ENCODE peak calls at places on chromosome 13, in eight cellular contexts. N is left ventricle myocardium inferior, Z is ascending aorta, G is activated B cell treated with CpG ODN at 0.5 μM for 24 hours, R is colonic mucosa, W is Peyer's patch, C is spleen, X is body of pancreas. O is an unnamed sample.

GRCh38 chr13:47256618-47257017 is 359.8 kb upstream of the HTR2A start:
- DNase-seq in X (no peak), Z (no peak), R (no peak), C (no peak), G (no peak), N (no peak), W (no peak), O (no peak)

GRCh38 chr13:77207943-77208342 is 119.0 kb downstream of the MYCBP2 start:
- DNase-seq in G (no peak), C (no peak), N (no peak), X (no peak), Z (no peak), R (no peak), W (no peak), O (no peak)

GRCh38 chr13:73403362-73404150 is 344.8 kb downstream of the KLF5 start:
- DNase-seq in R (no peak), W (no peak), N (no peak), G (no peak), Z (no peak), C (no peak), X (no peak), O (no peak)

GRCh38 chr13:30292325-30292724 is 15.0 kb downstream of the KATNAL1 start:
- DNase-seq in X (no peak), N (no peak), R (no peak), Z (no peak), C (no peak), W (no peak), G (no peak), O (no peak)

GRCh38 chr13:47126432-47126831 is 229.6 kb upstream of the HTR2A start:
- DNase-seq in W (no peak), Z (no peak), G (no peak), N (no peak), X (peak), R (no peak), C (no peak), O (no peak)

GRCh38 chr13:98293103-98293502 is 116.0 kb upstream of the RNF113B start:
- DNase-seq in R (no peak), X (peak), W (no peak), N (no peak), G (no peak), C (no peak), Z (no peak), O (no peak)

GRCh38 chr13:49859568-49859967 is 67.1 kb upstream of the KPNA3 start:
- DNase-seq in N (no peak), R (no peak), G (no peak), Z (no peak), W (no peak), C (no peak), X (no peak), O (no peak)

GRCh38 chr13:51643114-51643881 is 59.0 kb downstream of the WDFY2 start:
- DNase-seq in G (no peak), C (no peak), X (no peak), W (no peak), Z (no peak), N (no peak), R (no peak), O (no peak)

GRCh38 chr13:111011899-111012298 is 97.0 kb upstream of the ANKRD10 start:
- DNase-seq in X (no peak), R (no peak), N (no peak), C (no peak), Z (no peak), W (no peak), G (no peak), O (no peak)

GRCh38 chr13:80180745-80181144 is 160.2 kb downstream of the SPRY2 start:
- DNase-seq in X (no peak), W (no peak), R (no peak), G (no peak), Z (no peak), C (no peak), N (no peak), O (no peak)

GRCh38 chr13:48304132-48304876 is 753 bp downstream of the RB1 start:
- DNase-seq in W (peak), N (peak), G (peak), Z (no peak), X (peak), C (peak), R (peak), O (peak)

GRCh38 chr13:113602291-113602970 is 17.9 kb downstream of the TFDP1 start:
- DNase-seq in G (no peak), N (no peak), Z (no peak), X (no peak), W (no peak), R (no peak), C (no peak), O (no peak)

GRCh38 chr13:38376551-38376950 is 26.9 kb downstream of the UFM1 start:
- DNase-seq in Z (no peak), X (no peak), N (no peak), W (no peak), C (no peak), G (no peak), R (no peak), O (no peak)

GRCh38 chr13:52669677-52670076 is 17.0 kb downstream of the SUGT1 start:
- DNase-seq in N (no peak), W (no peak), Z (no peak), X (no peak), R (no peak), C (no peak), G (no peak), O (no peak)

GRCh38 chr13:26457212-26457611 is 100.3 kb upstream of the WASF3 start:
- DNase-seq in G (no peak), Z (no peak), R (no peak), X (no peak), N (no peak), W (no peak), C (no peak), O (no peak)

GRCh38 chr13:71115301-71115700 is 751.7 kb downstream of the DACH1 start:
- DNase-seq in Z (no peak), X (no peak), R (no peak), G (no peak), C (no peak), N (no peak), W (no peak), O (no peak)
- TF ChIP-seq CTCF in Z (no peak), X (no peak), R (no peak), G (no peak), C (no peak), N (no peak), W (no peak), O (no peak)

GRCh38 chr13:85558118-85558517 is 241.1 kb downstream of the SLITRK6 start:
- DNase-seq in X (no peak), G (no peak), W (no peak), Z (no peak), R (no peak), C (no peak), N (no peak), O (no peak)

GRCh38 chr13:85562282-85562681 is 236.9 kb downstream of the SLITRK6 start:
- DNase-seq in W (no peak), C (peak), X (no peak), Z (no peak), G (no peak), R (no peak), N (no peak), O (no peak)

DNA sequence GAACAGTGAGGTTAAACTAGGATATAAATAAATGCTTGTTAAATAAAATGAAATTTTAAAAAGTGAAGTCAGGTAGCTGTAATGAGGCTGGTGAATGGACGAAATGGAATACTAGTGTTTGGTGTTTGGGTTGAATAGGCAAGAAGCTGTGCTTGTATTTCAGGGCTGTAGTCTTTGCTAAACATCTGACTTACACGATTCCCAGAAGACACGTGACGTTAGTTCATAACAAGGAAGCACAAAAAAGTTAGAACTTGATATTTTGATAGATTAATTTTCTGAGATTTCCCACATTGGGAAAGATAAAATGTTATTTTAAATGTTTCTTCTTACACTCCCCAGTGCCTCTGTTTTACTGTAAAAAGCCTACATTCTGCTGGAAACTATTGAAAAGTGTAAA is 241.6 kb downstream of the SLITRK6 start:
- DNase-seq in X (no peak), N (no peak), G (no peak), Z (no peak), W (no peak), C (no peak), R (no peak), O (no peak)
- TF ChIP-seq CTCF in X (no peak), N (no peak), G (no peak), Z (no peak), W (no peak), C (no peak), R (no peak), O (no peak)

DNA sequence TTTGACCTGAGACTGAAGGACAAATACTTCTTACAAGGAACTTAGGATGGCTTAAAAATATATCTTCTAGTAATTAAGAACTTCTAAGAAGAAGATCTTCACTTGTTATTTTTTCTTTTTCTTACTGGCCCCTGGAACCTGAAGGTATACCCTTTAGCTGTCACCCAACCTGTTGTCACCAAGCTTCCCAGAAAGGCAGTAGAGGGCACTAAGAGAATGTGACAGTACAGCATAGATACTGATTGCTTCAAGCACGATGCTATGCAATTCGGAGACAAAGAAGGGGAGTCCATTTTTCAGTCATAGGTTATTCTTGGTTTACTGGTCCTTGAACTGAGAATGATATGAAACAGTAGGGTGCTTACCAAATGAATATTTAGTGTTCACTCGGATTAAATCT is 208.3 kb upstream of the PCDH9 start:
- DNase-seq in Z (no peak), N (no peak), R (no peak), C (no peak), X (no peak), W (no peak), G (no peak), O (no peak)
- TF ChIP-seq CTCF in Z (no peak), N (peak), R (no peak), C (no peak), X (no peak), W (no peak), G (no peak), O (no peak)

GRCh38 chr13:75175575-75175974 is 306.4 kb downstream of the TBC1D4 start:
- DNase-seq in Z (no peak), R (no peak), X (no peak), C (no peak), G (no peak), W (no peak), N (no peak), O (no peak)
- TF ChIP-seq CTCF in Z (no peak), R (no peak), X (no peak), C (no peak), G (no peak), W (no peak), N (no peak), O (no peak)

DNA sequence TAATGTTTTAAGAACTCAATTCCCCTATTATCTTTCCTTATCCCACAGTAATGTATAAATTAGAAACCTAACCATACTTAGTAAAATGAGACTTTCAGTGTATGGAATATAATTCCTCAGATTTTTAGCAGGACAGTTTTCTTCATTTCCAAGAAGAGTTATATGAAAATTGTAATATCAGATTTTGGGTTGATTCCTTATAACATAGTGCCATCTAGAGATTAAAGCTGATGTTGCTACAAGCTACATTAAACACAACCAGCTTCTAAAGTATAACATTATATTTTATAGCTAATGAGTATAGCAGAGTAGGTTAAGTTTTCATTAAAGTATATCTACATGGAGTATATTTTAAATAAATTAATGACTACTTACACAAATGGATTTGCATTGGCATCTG is 99.7 kb upstream of the MIR17HG start:
- DNase-seq in R (no peak), W (no peak), G (no peak), N (no peak), C (no peak), Z (no peak), X (no peak), O (peak)
- TF ChIP-seq CTCF in R (no peak), W (no peak), G (no peak), N (peak), C (no peak), Z (no peak), X (peak), O (no peak)

DNA sequence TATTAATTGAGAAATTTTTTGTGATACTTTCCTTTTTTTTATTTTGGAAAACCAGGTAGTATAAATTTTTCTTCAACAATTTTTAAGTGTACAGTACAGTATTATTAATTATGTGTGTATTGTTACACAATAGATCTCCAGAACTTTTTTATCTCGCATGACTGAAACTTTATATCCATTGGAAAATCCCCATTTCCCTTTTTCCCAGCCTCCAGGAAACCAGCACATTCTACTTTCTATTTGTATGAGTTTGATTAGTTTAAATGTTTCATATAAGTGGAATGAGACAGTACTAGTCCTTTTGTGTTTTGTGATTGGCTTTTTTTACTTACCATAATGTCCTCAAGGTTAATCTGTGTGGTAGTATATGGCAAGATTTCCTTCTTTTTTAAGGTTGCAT is 399.5 kb upstream of the ARGLU1 start:
- DNase-seq in W (no peak), N (no peak), G (no peak), R (no peak), Z (no peak), X (no peak), C (no peak), O (no peak)
- TF ChIP-seq CTCF in W (no peak), N (no peak), G (no peak), R (no peak), Z (no peak), X (no peak), C (no peak), O (no peak)

GRCh38 chr13:33560722-33561121 is 257.2 kb upstream of the RFC3 start:
- DNase-seq in Z (no peak), W (no peak), G (no peak), X (no peak), R (no peak), C (no peak), N (no peak), O (no peak)
- TF ChIP-seq CTCF in Z (no peak), W (no peak), G (no peak), X (no peak), R (no peak), C (no peak), N (no peak), O (no peak)

GRCh38 chr13:109767023-109767422 is 19.4 kb downstream of the IRS2 start:
- DNase-seq in Z (no peak), G (no peak), X (no peak), R (no peak), W (no peak), N (no peak), C (no peak), O (no peak)

GRCh38 chr13:109761695-109762094 is 24.7 kb downstream of the IRS2 start:
- DNase-seq in W (no peak), Z (no peak), R (no peak), G (no peak), X (no peak), C (no peak), N (no peak), O (no peak)

GRCh38 chr13:109762791-109763190 is 23.6 kb downstream of the IRS2 start:
- DNase-seq in G (no peak), N (no peak), W (no peak), R (no peak), C (no peak), Z (no peak), X (no peak), O (no peak)

GRCh38 chr13:109764045-109764444 is 22.3 kb downstream of the IRS2 start:
- DNase-seq in X (no peak), N (no peak), Z (no peak), W (no peak), G (no peak), R (no peak), C (no peak), O (no peak)

DNA sequence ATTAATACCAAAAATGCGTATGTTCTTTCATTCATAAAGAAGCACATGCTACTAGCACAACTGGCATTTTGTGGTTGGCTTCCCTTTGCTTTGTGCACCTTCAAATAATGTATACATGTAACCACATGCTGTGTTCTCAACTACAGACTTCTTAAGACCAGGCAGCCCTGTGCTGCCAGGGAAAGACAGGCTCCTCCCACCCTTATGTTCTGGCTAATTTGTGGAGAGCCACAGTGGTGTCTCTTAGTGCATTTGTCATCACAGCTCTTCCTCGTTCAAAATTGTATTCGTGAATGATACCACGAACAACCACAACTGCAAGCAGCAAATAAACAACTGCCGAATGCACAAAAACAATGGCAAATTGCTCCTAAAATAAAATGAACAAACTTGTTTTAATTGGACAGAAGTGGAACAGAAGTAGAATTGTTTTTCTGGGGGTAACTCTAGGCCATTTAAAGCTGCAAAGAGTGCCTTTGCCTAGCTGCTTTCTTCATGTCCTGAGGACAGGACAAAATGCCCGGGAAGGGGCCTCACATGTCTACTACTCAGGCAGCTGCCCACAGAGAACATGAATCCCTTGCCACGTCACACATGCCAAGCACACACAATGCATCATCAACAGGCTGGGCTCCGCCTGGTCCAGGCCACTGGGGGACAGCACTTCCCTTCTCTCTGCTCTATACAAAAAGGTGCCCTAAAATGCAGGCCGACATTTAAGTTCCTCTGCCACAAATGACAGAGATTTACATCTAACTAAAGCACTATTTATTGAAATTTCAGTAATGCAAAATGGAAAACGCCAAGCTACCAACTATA is 21.7 kb downstream of the IRS2 start:
- DNase-seq in X (no peak), Z (no peak), G (no peak), R (no peak), N (no peak), W (no peak), C (no peak), O (no peak)
- TF ChIP-seq CTCF in X (no peak), Z (no peak), G (no peak), R (no peak), N (peak), W (no peak), C (no peak), O (no peak)